ENCODE peak calls at places on chromosomes 13 and 19, in six cellular contexts. T, K, F, J, I and V are unnamed samples.

GRCh38 chr13:61751039-61751438 is 335.4 kb upstream of the PCDH20 start:
- DNase-seq in T (no peak), K (no peak), F (no peak), J (no peak), I (no peak), V (no peak)

GRCh38 chr13:105007166-105007808 is 1528.2 kb downstream of the EFNB2 start:
- DNase-seq in T (no peak), K (peak), F (no peak), J (no peak), I (no peak), V (no peak)

GRCh38 chr13:31089649-31090048 is 72.1 kb downstream of the HSPH1 start:
- DNase-seq in T (no peak), K (no peak), F (no peak), J (no peak), I (no peak), V (no peak)

GRCh38 chr19:29216021-29216420 is 3.1 kb upstream of the UQCRFS1 start:
- DNase-seq in T (no peak), K (no peak), F (no peak), J (peak), I (no peak), V (no peak)

GRCh38 chr13:79522583-79522982 is 41.6 kb downstream of the NDFIP2 start:
- DNase-seq in T (no peak), K (peak), F (no peak), J (no peak), I (peak), V (no peak)

GRCh38 chr19:10486551-10486950 is 16.6 kb downstream of the KEAP1 start:
- DNase-seq in T (no peak), K (no peak), F (no peak), J (no peak), I (no peak), V (no peak)

GRCh38 chr13:93862259-93862658 is 617.2 kb downstream of the DCT start:
- DNase-seq in T (no peak), K (no peak), F (no peak), J (no peak), I (no peak), V (no peak)

GRCh38 chr19:10207026-10207425 is 12.3 kb upstream of the DNMT1 start:
- DNase-seq in T (no peak), K (no peak), F (no peak), J (no peak), I (no peak), V (no peak)

GRCh38 chr19:2775556-2776430 is 7.3 kb downstream of the SGTA start:
- DNase-seq in T (no peak), K (peak), F (peak), J (no peak), I (peak), V (peak)

GRCh38 chr19:10230155-10230903 is 802 bp downstream of the S1PR2 start:
- DNase-seq in T (peak), K (no peak), F (peak), J (peak), I (no peak), V (peak)

GRCh38 chr13:103497404-103497803 is 431.2 kb upstream of the SLC10A2 start:
- DNase-seq in T (no peak), K (no peak), F (no peak), J (no peak), I (no peak), V (no peak)

GRCh38 chr19:13834308-13834790 is 39.1 kb downstream of the ZSWIM4 start:
- DNase-seq in T (peak), K (no peak), F (no peak), J (no peak), I (no peak), V (no peak)

GRCh38 chr13:26784704-26785639 is 24.4 kb upstream of the GPR12 start:
- DNase-seq in T (no peak), K (no peak), F (peak), J (peak), I (peak), V (peak)

GRCh38 chr19:11306337-11306736 is 10.4 kb downstream of the TSPAN16 start:
- DNase-seq in T (no peak), K (no peak), F (no peak), J (no peak), I (no peak), V (no peak)

GRCh38 chr13:114131581-114132418 is 623 bp downstream of the RASA3 start:
- DNase-seq in T (no peak), K (no peak), F (no peak), J (peak), I (no peak), V (peak)

GRCh38 chr13:44661936-44662335 is 85.8 kb upstream of the TSC22D1 start:
- DNase-seq in T (no peak), K (no peak), F (no peak), J (no peak), I (no peak), V (no peak)

GRCh38 chr13:98761126-98761978 is 8.9 kb upstream of the SLC15A1 start:
- DNase-seq in T (no peak), K (no peak), F (no peak), J (no peak), I (no peak), V (no peak)

GRCh38 chr19:2302319-2303208 is 5.4 kb downstream of the LINGO3 start:
- DNase-seq in T (peak), K (peak), F (peak), J (peak), I (no peak), V (peak)

GRCh38 chr13:28299941-28300340 is 161.6 kb downstream of the PAN3 start:
- DNase-seq in T (no peak), K (no peak), F (no peak), J (no peak), I (no peak), V (no peak)

GRCh38 chr13:100565291-100565690 is 23.3 kb downstream of the GGACT start:
- DNase-seq in T (no peak), K (no peak), F (no peak), J (no peak), I (no peak), V (no peak)

GRCh38 chr19:30880151-30880550 is 469.1 kb downstream of the TSHZ3 start:
- DNase-seq in T (no peak), K (no peak), F (no peak), J (no peak), I (no peak), V (no peak)

GRCh38 chr13:109592776-109593175 is 193.6 kb downstream of the IRS2 start:
- DNase-seq in T (no peak), K (no peak), F (no peak), J (no peak), I (no peak), V (no peak)

GRCh38 chr19:40578442-40578908 is 1.8 kb downstream of the SHKBP1 start:
- DNase-seq in T (no peak), K (peak), F (no peak), J (peak), I (peak), V (no peak)

GRCh38 chr13:29846475-29847256 is 3.8 kb downstream of the UBL3 start:
- DNase-seq in T (no peak), K (no peak), F (no peak), J (no peak), I (no peak), V (no peak)

GRCh38 chr13:88622362-88622973 is 951.3 kb downstream of the SLITRK5 start:
- DNase-seq in T (no peak), K (no peak), F (no peak), J (peak), I (no peak), V (no peak)

GRCh38 chr13:110869805-110870706 is 44.8 kb downstream of the ANKRD10 start:
- DNase-seq in T (peak), K (peak), F (peak), J (peak), I (peak), V (peak)

GRCh38 chr13:41547253-41548000 is 90.1 kb downstream of the RGCC start:
- DNase-seq in T (peak), K (no peak), F (no peak), J (no peak), I (no peak), V (peak)

GRCh38 chr19:46813570-46814358 is 25.4 kb upstream of the SLC1A5 start:
- DNase-seq in T (peak), K (peak), F (peak), J (no peak), I (no peak), V (peak)

GRCh38 chr19:45121827-45122345 is 28.9 kb downstream of the PPP1R37 start:
- DNase-seq in T (no peak), K (no peak), F (no peak), J (no peak), I (no peak), V (no peak)

GRCh38 chr13:45207319-45207718 is 6.5 kb upstream of the KCTD4 start:
- DNase-seq in T (no peak), K (no peak), F (no peak), J (no peak), I (no peak), V (no peak)

DNA sequence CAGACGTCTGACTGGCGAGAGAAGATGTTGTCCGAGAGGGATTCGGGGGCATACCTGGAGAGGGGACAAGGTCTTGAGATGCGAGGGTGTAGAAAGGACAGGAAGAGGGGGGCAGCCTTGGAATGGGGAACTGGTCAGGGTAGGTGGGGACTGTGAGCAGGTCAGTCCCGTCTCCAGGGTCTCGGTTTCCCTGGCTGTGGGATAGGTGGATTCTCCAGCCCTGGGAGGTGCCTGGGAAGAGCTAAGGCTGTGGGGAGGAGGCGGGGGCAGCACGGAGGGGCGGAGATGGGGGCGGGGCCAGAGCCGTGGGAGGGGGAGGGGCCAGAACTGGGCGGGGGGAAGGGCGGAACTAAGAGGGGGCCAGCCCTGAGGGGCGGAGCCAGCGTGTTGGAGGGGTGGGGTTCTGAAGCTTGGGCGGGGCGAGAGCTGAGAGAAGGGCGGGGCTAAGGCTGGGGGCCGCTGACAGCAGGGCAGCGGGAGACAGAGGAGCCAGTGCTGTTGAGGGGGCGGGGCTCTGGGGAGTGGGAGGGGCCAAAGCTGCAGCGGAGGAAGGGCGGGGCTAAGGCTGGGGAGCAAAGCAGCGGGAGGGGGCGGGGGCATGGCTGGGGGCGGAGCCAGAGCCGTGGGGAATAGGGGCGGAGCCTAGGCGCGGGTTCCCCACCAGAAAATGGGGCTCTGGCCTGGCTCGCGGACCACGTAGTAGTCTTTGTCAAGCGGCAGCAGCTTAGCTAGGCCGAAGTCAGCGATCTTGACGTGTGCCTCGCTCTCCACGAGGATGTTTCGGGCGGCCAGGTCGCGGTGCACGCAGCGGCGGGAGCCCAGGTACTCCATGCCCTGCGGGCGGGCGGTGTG is 9.5 kb upstream of the INSL3 start:
- DNase-seq in T (peak), K (peak), F (peak), J (peak), I (no peak), V (no peak)
- H3K4me3 ChIP-seq in T (peak), K (no peak), F (no peak), J (peak), I (no peak), V (no peak)

GRCh38 chr19:58439576-58440554 is at the start of gene ZNF132:
- DNase-seq in T (peak), K (peak), F (peak), J (peak), I (peak), V (peak)
- TF ChIP-seq POLR2AphosphoS5 in T (peak), K (peak), F (peak), J (peak), I (no peak), V (peak)

GRCh38 chr19:55580628-55581144 is at the start of gene ZNF579:
- DNase-seq in T (peak), K (peak), F (peak), J (peak), I (peak), V (peak)

GRCh38 chr19:55581828-55582223 is 1.2 kb upstream of the ZNF579 start:
- DNase-seq in T (no peak), K (no peak), F (no peak), J (no peak), I (no peak), V (no peak)

GRCh38 chr19:55578761-55579747 is 1.6 kb downstream of the ZNF579 start:
- DNase-seq in T (no peak), K (no peak), F (no peak), J (no peak), I (no peak), V (no peak)

GRCh38 chr19:55579766-55580621 is 654 bp downstream of the ZNF579 start:
- DNase-seq in T (no peak), K (peak), F (no peak), J (peak), I (no peak), V (no peak)

GRCh38 chr19:55581145-55581827 is 638 bp upstream of the ZNF579 start:
- DNase-seq in T (no peak), K (no peak), F (no peak), J (peak), I (no peak), V (no peak)
- H3K4me3 ChIP-seq in T (peak), K (peak), F (peak), J (peak), I (peak), V (peak)

DNA sequence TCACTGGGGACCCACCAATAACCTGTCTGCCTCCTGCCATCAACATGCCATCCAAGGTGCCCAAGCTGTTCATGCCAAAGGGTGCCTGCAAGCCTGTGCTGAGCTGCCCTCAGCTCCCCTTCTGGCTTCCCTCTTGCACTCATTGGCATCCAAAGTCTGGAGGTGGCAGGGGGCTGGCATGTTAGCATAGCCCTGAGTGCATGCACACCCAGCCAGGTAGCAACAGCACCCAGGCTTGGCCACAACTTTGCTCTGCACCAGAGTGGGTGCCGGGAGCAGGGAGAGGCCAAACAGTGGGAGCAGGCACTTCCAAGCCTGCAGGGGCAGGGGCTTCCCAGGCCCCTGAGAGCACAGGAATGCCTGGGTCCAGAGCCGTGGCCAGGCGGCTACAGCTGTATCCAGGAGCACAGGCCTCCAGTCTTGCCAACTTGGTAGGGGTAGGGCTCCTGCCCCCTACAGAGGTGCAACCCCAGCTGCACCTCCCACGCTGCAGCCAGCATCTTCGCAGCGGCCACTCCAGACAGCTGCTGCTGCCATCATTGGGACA is 26.1 kb upstream of the TBC1D4 start:
- DNase-seq in T (no peak), K (no peak), F (no peak), J (no peak), I (no peak), V (no peak)
- TF ChIP-seq POLR2AphosphoS5 in T (no peak), K (no peak), F (no peak), J (no peak), I (no peak), V (no peak)

GRCh38 chr19:4543444-4543843 is 3.6 kb upstream of the LRG1 start:
- DNase-seq in T (no peak), K (no peak), F (no peak), J (no peak), I (no peak), V (no peak)
- H3K4me3 ChIP-seq in T (peak), K (no peak), F (no peak), J (no peak), I (no peak), V (no peak)

GRCh38 chr19:54729416-54730188 is 5.4 kb downstream of the KIR3DL3 start:
- DNase-seq in T (no peak), K (no peak), F (no peak), J (no peak), I (no peak), V (no peak)
- TF ChIP-seq POLR2AphosphoS5 in T (no peak), K (no peak), F (no peak), J (no peak), I (no peak), V (no peak)

GRCh38 chr19:508204-509150 is 1.2 kb downstream of the TPGS1 start:
- DNase-seq in T (peak), K (no peak), F (no peak), J (no peak), I (no peak), V (peak)

GRCh38 chr19:511101-511841 is 4.0 kb downstream of the TPGS1 start:
- DNase-seq in T (peak), K (peak), F (peak), J (no peak), I (peak), V (peak)

GRCh38 chr19:512548-513365 is 5.5 kb downstream of the TPGS1 start:
- DNase-seq in T (no peak), K (no peak), F (no peak), J (no peak), I (no peak), V (peak)

GRCh38 chr19:513368-514165 is 6.3 kb downstream of the TPGS1 start:
- DNase-seq in T (no peak), K (no peak), F (no peak), J (no peak), I (no peak), V (no peak)

GRCh38 chr19:510606-511100 is 3.4 kb downstream of the TPGS1 start:
- DNase-seq in T (peak), K (peak), F (peak), J (peak), I (peak), V (peak)
- H3K4me3 ChIP-seq in T (peak), K (no peak), F (no peak), J (peak), I (peak), V (peak)